ENCODE peak calls at places on chromosomes 6 and 20, in seven cellular contexts. K is GM23248, V is HCT116, W is PC-3, B is neural progenitor cell, Q is SK-N-SH, R is hepatocyte. Z is an unnamed sample.
A peak's percentile ranks its signal among the peaks of the same experiment; 100 is the strongest.

GRCh38 chr6:32952817-32953739 is at the start of gene HLA-DMA:
- DNase-seq in K (peak; percentile 98), V (peak; percentile 81), W (peak; percentile 96), B (peak; percentile 84), Q (peak; percentile 42), R (peak; percentile 90), Z (peak; percentile 95)

GRCh38 chr6:73263570-73263909 is 544 bp upstream of the KHDC1 start:
- DNase-seq in K (peak; percentile 29), V (no peak), W (no peak), B (no peak), Q (no peak), R (no peak), Z (peak; percentile 42)

GRCh38 chr6:154245542-154245941 is 111.1 kb downstream of the IPCEF1 start:
- DNase-seq in K (no peak), V (no peak), W (no peak), B (peak; percentile 19), Q (no peak), R (no peak), Z (no peak)

GRCh38 chr6:128655978-128656498 is 135.6 kb upstream of the PTPRK start:
- DNase-seq in K (peak; percentile 86), V (peak; percentile 85), W (peak; percentile 89), B (peak; percentile 15), Q (no peak), R (no peak), Z (no peak)

GRCh38 chr6:147160593-147160992 is 43.6 kb upstream of the STXBP5 start:
- DNase-seq in K (no peak), V (no peak), W (no peak), B (no peak), Q (no peak), R (no peak), Z (no peak)

GRCh38 chr20:47985092-47985850 is 200.0 kb upstream of the SULF2 start:
- DNase-seq in K (peak; percentile 49), V (no peak), W (peak; percentile 77), B (peak; percentile 32), Q (no peak), R (peak; percentile 72), Z (peak; percentile 63)

GRCh38 chr6:7087066-7087465 is 20.7 kb upstream of the RREB1 start:
- DNase-seq in K (peak; percentile 64), V (no peak), W (no peak), B (peak; percentile 85), Q (no peak), R (no peak), Z (no peak)

GRCh38 chr6:122405417-122405816 is 6.0 kb downstream of the HSF2 start:
- DNase-seq in K (peak; percentile 50), V (no peak), W (peak; percentile 26), B (no peak), Q (peak; percentile 4), R (no peak), Z (no peak)

GRCh38 chr6:136784271-136784664 is 8.0 kb downstream of the MAP3K5 start:
- DNase-seq in K (no peak), V (no peak), W (no peak), B (no peak), Q (no peak), R (no peak), Z (no peak)

GRCh38 chr6:5087389-5087788 is 2.2 kb downstream of the PPP1R3G start:
- DNase-seq in K (no peak), V (no peak), W (no peak), B (peak; percentile 69), Q (no peak), R (no peak), Z (no peak)

GRCh38 chr6:55528624-55529023 is 50.4 kb downstream of the HMGCLL1 start:
- DNase-seq in K (peak; percentile 28), V (peak; percentile 51), W (peak; percentile 71), B (peak; percentile 48), Q (no peak), R (peak; percentile 39), Z (peak; percentile 39)

GRCh38 chr6:119138906-119139541 is 60.6 kb upstream of the FAM184A start:
- DNase-seq in K (no peak), V (no peak), W (no peak), B (no peak), Q (no peak), R (no peak), Z (no peak)

GRCh38 chr6:72386324-72386723 is 235.5 kb upstream of the KCNQ5 start:
- DNase-seq in K (peak; percentile 23), V (no peak), W (no peak), B (no peak), Q (no peak), R (no peak), Z (no peak)

GRCh38 chr20:59182401-59183044 is 18.9 kb downstream of the ZNF831 start:
- DNase-seq in K (no peak), V (no peak), W (no peak), B (no peak), Q (no peak), R (no peak), Z (peak; percentile 84)

DNA sequence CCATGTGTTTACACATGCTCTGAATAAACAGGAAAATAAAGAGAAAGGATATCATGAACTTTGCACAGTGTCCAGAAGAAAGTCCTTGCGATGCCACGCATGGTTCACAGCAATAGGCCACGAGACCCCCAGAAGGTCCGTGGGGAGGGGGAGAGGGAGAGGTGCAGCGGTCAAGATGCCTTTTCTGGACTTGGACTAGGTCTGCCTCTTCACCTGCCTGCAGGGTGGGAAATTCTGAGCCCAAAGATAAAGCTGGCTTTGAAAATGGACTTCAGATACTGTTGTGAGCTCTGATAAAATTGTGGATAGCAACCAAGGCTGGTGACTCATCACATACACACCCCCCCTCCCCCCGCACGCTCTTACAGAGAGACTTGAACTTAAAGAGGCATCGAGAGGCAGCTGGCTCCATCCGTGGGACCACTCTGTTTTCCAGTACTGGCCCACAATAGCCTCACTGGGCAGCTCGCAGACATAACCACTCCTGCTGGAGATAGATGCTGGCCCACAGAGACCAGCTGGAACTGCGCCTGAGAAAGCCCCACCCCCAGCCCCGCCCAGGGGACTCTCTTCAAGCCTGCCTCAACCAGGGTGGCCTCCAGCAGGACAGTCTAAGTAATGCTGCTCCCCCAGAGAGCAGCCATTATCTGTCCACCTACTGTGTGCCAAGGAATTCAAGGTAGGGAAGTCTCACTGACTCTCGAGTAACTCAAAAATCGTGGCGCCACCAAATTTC is 21.2 kb upstream of the NFATC2 start:
- DNase-seq in K (peak; percentile 90), V (peak; percentile 51), W (peak; percentile 90), B (peak; percentile 67), Q (peak; percentile 58), R (peak; percentile 87), Z (no peak)
- H3K4me3 ChIP-seq in K (peak overlapping the region; percentile 81), V (peak overlapping the region; percentile 60), W (peak overlapping the region; percentile 77), B (no peak overlapping the region), Q (peak overlapping the region; percentile 3), R (no peak overlapping the region), Z (no peak overlapping the region)

GRCh38 chr20:19078448-19079373 is 133.7 kb upstream of the SLC24A3 start:
- DNase-seq in K (no peak), V (no peak), W (no peak), B (no peak), Q (no peak), R (no peak), Z (no peak)
- H3K79me2 ChIP-seq in K (no peaks in the 10 kb centered on the region), V (no peaks in the 10 kb centered on the region), W (no peaks in the 10 kb centered on the region), B (no peaks in the 10 kb centered on the region), Q (no peaks in the 10 kb centered on the region), R (no peaks in the 10 kb centered on the region), Z (no peaks in the 10 kb centered on the region)

GRCh38 chr6:92922216-92922806 is 497.0 kb downstream of the EPHA7 start:
- DNase-seq in K (no peak), V (no peak), W (no peak), B (peak; percentile 29), Q (no peak), R (no peak), Z (no peak)
- TF ChIP-seq EZH2phosphoT487 in K (no peak), V (no peak), W (no peak), B (no peak), Q (no peak), R (no peak), Z (no peak)

GRCh38 chr6:131779304-131779703 is 28.5 kb upstream of the ENPP1 start:
- DNase-seq in K (no peak), V (no peak), W (no peak), B (no peak), Q (no peak), R (no peak), Z (no peak)
- H3K4me3 ChIP-seq in K (no peak overlapping the region), V (no peak overlapping the region), W (no peak overlapping the region), B (no peak overlapping the region), Q (no peak overlapping the region), R (no peak overlapping the region), Z (no peak overlapping the region)

GRCh38 chr20:22815584-22815983 is 219.5 kb upstream of the SSTR4 start:
- DNase-seq in K (no peak), V (no peak), W (no peak), B (peak; percentile 50), Q (no peak), R (no peak), Z (no peak)
- H3K79me2 ChIP-seq in K (no peaks in the 10 kb centered on the region), V (no peaks in the 10 kb centered on the region), W (no peaks in the 10 kb centered on the region), B (no peaks in the 10 kb centered on the region), Q (no peaks in the 10 kb centered on the region), R (no peaks in the 10 kb centered on the region), Z (no peaks in the 10 kb centered on the region)

GRCh38 chr20:33419140-33419974 is 18.0 kb upstream of the CDK5RAP1 start:
- DNase-seq in K (no peak), V (no peak), W (no peak), B (no peak), Q (peak; percentile 39), R (peak; percentile 50), Z (no peak)
- TF ChIP-seq EZH2phosphoT487 in K (no peak), V (no peak), W (no peak), B (no peak), Q (no peak), R (no peak), Z (no peak)

GRCh38 chr6:11212625-11213024 is 19.8 kb downstream of the NEDD9 start:
- DNase-seq in K (peak; percentile 84), V (no peak), W (peak; percentile 77), B (no peak), Q (no peak), R (no peak), Z (no peak)
- H3K4me3 ChIP-seq in K (peak overlapping the region; percentile 0), V (no peak overlapping the region), W (no peak overlapping the region), B (no peak overlapping the region), Q (no peak overlapping the region), R (no peak overlapping the region), Z (no peak overlapping the region)

Z was measured in OCI-LY7.